ENCODE peak calls at places on chromosomes 3 and 15, in nine cellular contexts. J is GM06990, M is cardiac fibroblast, F is body of pancreas, D is fibroblast of villous mesenchyme, W is fibroblast of lung, S is bronchial epithelial cell, V is D721Med, L is ovary. R is an unnamed sample.
A peak's percentile ranks its signal among the peaks of the same experiment; 100 is the strongest.

GRCh38 chr3:111882799-111883198 is 23.7 kb downstream of the PHLDB2 start:
- DNase-seq in F (no peak), V (no peak), W (no peak), D (no peak), L (no peak), M (no peak), S (no peak), J (peak; percentile 7), R (no peak)

GRCh38 chr15:32893412-32893811 is 175.6 kb downstream of the GREM1 start:
- DNase-seq in S (no peak), L (no peak), V (no peak), F (no peak), D (no peak), W (no peak), J (no peak), M (no peak), R (no peak)

GRCh38 chr15:73225358-73226015 is 143.3 kb downstream of the HCN4 start:
- DNase-seq in M (no peak), S (peak; percentile 26), L (no peak), V (no peak), J (no peak), D (no peak), F (no peak), W (no peak), R (no peak)

GRCh38 chr15:79290642-79291275 is 8.2 kb downstream of the ANKRD34C start:
- DNase-seq in W (no peak), J (no peak), L (no peak), D (no peak), M (no peak), F (no peak), S (peak; percentile 23), V (no peak), R (no peak)

GRCh38 chr3:13687409-13687989 is 138.6 kb downstream of the FBLN2 start:
- DNase-seq in J (no peak), S (no peak), D (no peak), V (no peak), W (no peak), M (no peak), F (no peak), L (no peak), R (no peak)

GRCh38 chr15:68503791-68504720 is 72.1 kb upstream of the ITGA11 start:
- DNase-seq in W (peak; percentile 37), S (no peak), M (peak; percentile 47), V (no peak), F (no peak), L (no peak), D (peak; percentile 28), J (no peak), R (no peak)

GRCh38 chr3:97952280-97952679 is 20.0 kb downstream of the RIOX2 start:
- DNase-seq in L (peak; percentile 12), J (no peak), D (peak; percentile 87), S (peak; percentile 62), F (no peak), V (no peak), W (peak; percentile 92), M (peak; percentile 90), R (no peak)

GRCh38 chr3:106007512-106007911 is 138.7 kb upstream of the CBLB start:
- DNase-seq in W (no peak), M (no peak), J (no peak), V (no peak), F (no peak), D (no peak), S (no peak), L (no peak), R (no peak)

GRCh38 chr3:76438971-76439370 is 600.9 kb upstream of the ROBO2 start:
- DNase-seq in V (no peak), F (no peak), M (peak; percentile 39), W (peak; percentile 60), L (no peak), S (no peak), D (no peak), J (no peak), R (no peak)

GRCh38 chr3:76432396-76432795 is 607.5 kb upstream of the ROBO2 start:
- DNase-seq in W (peak; percentile 46), S (no peak), D (peak; percentile 12), M (no peak), V (no peak), L (no peak), J (no peak), F (no peak), R (no peak)

GRCh38 chr3:76442374-76442915 is 597.5 kb upstream of the ROBO2 start:
- DNase-seq in W (no peak), S (no peak), J (no peak), M (no peak), F (no peak), V (no peak), D (no peak), L (no peak), R (no peak)

GRCh38 chr3:76436895-76437294 is 603.0 kb upstream of the ROBO2 start:
- DNase-seq in L (no peak), M (peak; percentile 51), V (no peak), D (peak; percentile 3), J (no peak), W (peak; percentile 83), F (no peak), S (peak; percentile 5), R (no peak)
- TF ChIP-seq CTCF in L (no peak), M (no peak), V (no peak), D (no peak), J (no peak), W (no peak), F (no peak), S (no peak), R (no peak)

GRCh38 chr3:115913069-115913686 is 289.9 kb downstream of the GAP43 start:
- DNase-seq in J (no peak), M (peak; percentile 5), S (peak; percentile 44), W (peak; percentile 24), F (no peak), L (no peak), V (no peak), D (no peak), R (no peak)
- TF ChIP-seq CTCF in J (peak; percentile 23), M (no peak), S (peak; percentile 33), W (peak; percentile 39), F (no peak), L (no peak), V (peak; percentile 18), D (peak; percentile 39), R (no peak)

GRCh38 chr15:57503911-57504598 is 87.6 kb upstream of the MYZAP start:
- DNase-seq in L (peak; percentile 62), V (no peak), S (no peak), J (no peak), D (peak; percentile 64), W (peak; percentile 21), M (peak; percentile 46), F (no peak), R (no peak)

GRCh38 chr15:57504599-57504940 is 87.1 kb upstream of the MYZAP start:
- DNase-seq in S (peak; percentile 26), M (no peak), D (no peak), F (peak; percentile 56), W (no peak), L (no peak), V (no peak), J (no peak), R (peak; percentile 4)

GRCh38 chr15:57502116-57502515 is 89.6 kb upstream of the MYZAP start:
- DNase-seq in L (no peak), J (no peak), S (no peak), M (no peak), D (no peak), V (no peak), F (no peak), W (no peak), R (no peak)

GRCh38 chr15:57505056-57505713 is 86.5 kb upstream of the MYZAP start:
- DNase-seq in J (no peak), S (peak; percentile 72), V (no peak), L (no peak), F (peak; percentile 80), W (peak; percentile 16), D (no peak), M (peak; percentile 36), R (peak; percentile 25)

GRCh38 chr15:57503051-57503702 is 88.5 kb upstream of the MYZAP start:
- DNase-seq in W (no peak), V (no peak), S (peak; percentile 30), M (peak; percentile 10), F (no peak), J (no peak), L (no peak), D (no peak), R (peak; percentile 30)
- TF ChIP-seq CTCF in W (peak; percentile 15), V (no peak), S (peak; percentile 31), M (peak; percentile 7), F (no peak), J (no peak), L (no peak), D (peak; percentile 19), R (no peak)

GRCh38 chr15:93486407-93487117 is 397.6 kb upstream of the RGMA start:
- DNase-seq in M (no peak), J (no peak), W (no peak), L (no peak), D (no peak), S (no peak), F (peak; percentile 82), V (no peak), R (no peak)
- TF ChIP-seq CTCF in M (no peak), J (no peak), W (no peak), L (no peak), D (no peak), S (no peak), F (no peak), V (no peak), R (no peak)

GRCh38 chr3:171021377-171021776 is 5.1 kb downstream of the SLC2A2 start:
- DNase-seq in J (no peak), S (no peak), V (no peak), M (no peak), W (no peak), D (no peak), L (no peak), F (no peak), R (no peak)

GRCh38 chr3:171023566-171023965 is 3.0 kb downstream of the SLC2A2 start:
- DNase-seq in M (no peak), W (no peak), D (no peak), S (no peak), F (no peak), V (no peak), J (no peak), L (no peak), R (no peak)

GRCh38 chr3:171013822-171014748 is 12.4 kb downstream of the SLC2A2 start:
- DNase-seq in S (no peak), J (no peak), L (no peak), D (peak; percentile 48), F (no peak), M (peak; percentile 24), V (no peak), W (peak; percentile 81), R (no peak)

GRCh38 chr3:171018151-171018935 is 8.2 kb downstream of the SLC2A2 start:
- DNase-seq in V (no peak), M (peak; percentile 10), J (no peak), F (peak; percentile 12), W (no peak), D (no peak), S (no peak), L (no peak), R (peak; percentile 58)
- TF ChIP-seq CTCF in V (peak; percentile 8), M (peak; percentile 46), J (peak; percentile 40), F (no peak), W (peak; percentile 27), D (peak; percentile 52), S (no peak), L (no peak), R (peak; percentile 54)

GRCh38 chr3:137944593-137944992 is 65.4 kb upstream of the CLDN18 start:
- DNase-seq in S (no peak), J (no peak), W (no peak), M (no peak), V (no peak), L (no peak), F (no peak), D (no peak), R (no peak)
- TF ChIP-seq CTCF in S (no peak), J (no peak), W (no peak), M (no peak), V (no peak), L (no peak), F (no peak), D (no peak), R (no peak)